ENCODE peak calls at places on chromosomes 2 and 18, in nine cellular contexts. I, O, T, X, E, B, N, P and Y are unnamed samples.

GRCh38 chr2:11784310-11784709 is 37.9 kb downstream of the LPIN1 start:
- DNase-seq in I (no peak), O (no peak), T (no peak), X (no peak), E (no peak), B (no peak), N (no peak), P (no peak), Y (no peak)

GRCh38 chr18:79613186-79613931 is 66.2 kb upstream of the CTDP1 start:
- DNase-seq in I (no peak), O (no peak), T (peak; percentile 30), X (no peak), E (no peak), B (no peak), N (no peak), P (no peak), Y (peak; percentile 33)

GRCh38 chr2:130327703-130328527 is 14.8 kb upstream of the IMP4 start:
- DNase-seq in I (no peak), O (no peak), T (no peak), X (no peak), E (peak; percentile 33), B (peak; percentile 19), N (no peak), P (peak; percentile 57), Y (no peak)

GRCh38 chr2:168632733-168633132 is 169.7 kb upstream of the NOSTRIN start:
- DNase-seq in I (no peak), O (no peak), T (no peak), X (no peak), E (no peak), B (no peak), N (no peak), P (peak; percentile 93), Y (no peak)

GRCh38 chr2:1051075-1051474 is 100.4 kb downstream of the SNTG2 start:
- DNase-seq in I (no peak), O (no peak), T (no peak), X (no peak), E (no peak), B (peak; percentile 70), N (no peak), P (peak; percentile 30), Y (no peak)

GRCh38 chr18:10182009-10182624 is 268.3 kb downstream of the VAPA start:
- DNase-seq in I (no peak), O (no peak), T (no peak), X (no peak), E (no peak), B (no peak), N (no peak), P (no peak), Y (no peak)

GRCh38 chr2:49154891-49155290 is 576 bp upstream of the FSHR start:
- DNase-seq in I (no peak), O (no peak), T (no peak), X (no peak), E (no peak), B (no peak), N (no peak), P (no peak), Y (no peak)

GRCh38 chr18:6414118-6414722 is 491 bp downstream of the L3MBTL4 start:
- DNase-seq in I (no peak), O (no peak), T (peak; percentile 87), X (peak; percentile 79), E (no peak), B (peak; percentile 38), N (no peak), P (peak; percentile 23), Y (peak; percentile 89)

GRCh38 chr2:37506407-37507068 is 162.1 kb downstream of the QPCT start:
- DNase-seq in I (no peak), O (no peak), T (no peak), X (no peak), E (peak; percentile 55), B (no peak), N (no peak), P (peak; percentile 14), Y (no peak)

GRCh38 chr2:143161982-143162837 is 33.0 kb downstream of the ARHGAP15 start:
- DNase-seq in I (peak; percentile 69), O (peak; percentile 34), T (no peak), X (peak; percentile 16), E (peak; percentile 43), B (peak; percentile 69), N (peak; percentile 53), P (peak; percentile 60), Y (no peak)

GRCh38 chr18:34540897-34541296 is 169.2 kb upstream of the DTNA start:
- DNase-seq in I (no peak), O (no peak), T (no peak), X (no peak), E (no peak), B (no peak), N (no peak), P (no peak), Y (no peak)

GRCh38 chr2:158015428-158016076 is 86.1 kb upstream of the UPP2 start:
- DNase-seq in I (no peak), O (no peak), T (no peak), X (no peak), E (no peak), B (no peak), N (no peak), P (no peak), Y (no peak)

GRCh38 chr2:82333697-82334096 is 2029.1 kb upstream of the LRRTM1 start:
- DNase-seq in I (no peak), O (no peak), T (no peak), X (no peak), E (no peak), B (no peak), N (no peak), P (no peak), Y (no peak)

GRCh38 chr2:152715854-152716428 is 1.3 kb downstream of the PRPF40A start:
- DNase-seq in I (peak; percentile 66), O (no peak), T (no peak), X (no peak), E (peak; percentile 29), B (no peak), N (no peak), P (peak; percentile 21), Y (no peak)

GRCh38 chr2:6495466-6495865 is 370.2 kb downstream of the CMPK2 start:
- DNase-seq in I (no peak), O (no peak), T (no peak), X (no peak), E (no peak), B (no peak), N (no peak), P (no peak), Y (no peak)

GRCh38 chr2:160968183-160968582 is 192.0 kb upstream of the TANK start:
- DNase-seq in I (no peak), O (no peak), T (no peak), X (no peak), E (no peak), B (no peak), N (no peak), P (peak; percentile 36), Y (no peak)

GRCh38 chr2:197135806-197136205 is 174.8 kb downstream of the ANKRD44 start:
- DNase-seq in I (no peak), O (no peak), T (no peak), X (no peak), E (no peak), B (no peak), N (no peak), P (no peak), Y (no peak)